ENCODE peak calls at places on chromosomes 11 and 22, in seven cellular contexts. P, Y, N, W, Q, U and E are unnamed samples.

GRCh38 chr11:13343931-13344717 is 66.5 kb downstream of the BMAL1 start:
- DNase-seq in P (no peak), Y (peak), N (peak), W (peak), Q (peak), U (peak), E (peak)

GRCh38 chr11:83007909-83008580 is 63.7 kb downstream of the RAB30 start:
- DNase-seq in P (no peak), Y (no peak), N (no peak), W (peak), Q (peak), U (no peak), E (peak)

GRCh38 chr11:91244921-91245320 is 979.7 kb upstream of the FAT3 start:
- DNase-seq in P (no peak), Y (no peak), N (no peak), W (no peak), Q (no peak), U (no peak), E (no peak)

GRCh38 chr11:61961570-61962212 is 5.7 kb downstream of the FTH1 start:
- DNase-seq in P (peak), Y (no peak), N (no peak), W (peak), Q (no peak), U (peak), E (no peak)

GRCh38 chr11:34174411-34175041 is 69.1 kb downstream of the NAT10 start:
- DNase-seq in P (peak), Y (peak), N (peak), W (peak), Q (peak), U (peak), E (peak)

GRCh38 chr11:75320643-75321042 is 30.8 kb downstream of the ARRB1 start:
- DNase-seq in P (no peak), Y (no peak), N (no peak), W (no peak), Q (no peak), U (no peak), E (no peak)

GRCh38 chr22:28442264-28442950 is 237.2 kb downstream of the TTC28 start:
- DNase-seq in P (peak), Y (peak), N (peak), W (peak), Q (no peak), U (peak), E (peak)

GRCh38 chr11:128483211-128483788 is 104.1 kb downstream of the ETS1 start:
- DNase-seq in P (no peak), Y (no peak), N (no peak), W (no peak), Q (no peak), U (no peak), E (no peak)

GRCh38 chr11:11856638-11857037 is 14.9 kb downstream of the USP47 start:
- DNase-seq in P (no peak), Y (no peak), N (no peak), W (no peak), Q (no peak), U (peak), E (no peak)

GRCh38 chr22:38505595-38506117 is 455 bp downstream of the DDX17 start:
- DNase-seq in P (peak), Y (peak), N (peak), W (peak), Q (peak), U (peak), E (peak)

GRCh38 chr11:121520243-121521144 is 67.7 kb upstream of the SORL1-AS1 start:
- DNase-seq in P (no peak), Y (peak), N (no peak), W (peak), Q (no peak), U (peak), E (no peak)

GRCh38 chr22:19143967-19144400 is 467 bp downstream of the ESS2 start:
- DNase-seq in P (no peak), Y (no peak), N (no peak), W (peak), Q (no peak), U (peak), E (no peak)